ENCODE peak calls at places on chromosomes 2 and 18, in four cellular contexts. One of them, this sample, is unnamed. For H3K79me1, the result is how much of the 10 kb centered on the place peaks cover.

GRCh38 chr2:206054952-206055351 is 31.0 kb downstream of the INO80D start:
- DNase-seq in neuronal stem cell: no peak
- DNase-seq in IMR-90: no peak
- DNase-seq in H1: no peak
- DNase-seq in this sample: no peak

GRCh38 chr2:18659891-18660290 is 70.5 kb upstream of the NT5C1B start:
- DNase-seq in H1: no peak
- DNase-seq in neuronal stem cell: no peak
- DNase-seq in IMR-90: no peak
- DNase-seq in this sample: no peak

GRCh38 chr2:15889800-15890498 is 50.4 kb upstream of the MYCN start:
- DNase-seq in neuronal stem cell: no peak
- DNase-seq in IMR-90: no peak
- DNase-seq in H1: no peak
- DNase-seq in this sample: no peak

GRCh38 chr18:44935455-44935854 is 254.8 kb downstream of the SETBP1 start:
- DNase-seq in H1: no peak
- DNase-seq in neuronal stem cell: no peak
- DNase-seq in IMR-90: no peak
- DNase-seq in this sample: no peak

GRCh38 chr2:202109139-202109736 is 36.2 kb downstream of the KIAA2012 start:
- DNase-seq in neuronal stem cell: no peak
- DNase-seq in H1: no peak
- DNase-seq in IMR-90: no peak
- DNase-seq in this sample: no peak

GRCh38 chr18:49886891-49887764 is 73.8 kb upstream of the ACAA2 start:
- DNase-seq in IMR-90: no peak
- DNase-seq in H1: no peak
- DNase-seq in neuronal stem cell: no peak
- DNase-seq in this sample: peak

GRCh38 chr2:188668017-188668663 is 306.0 kb upstream of the COL3A1 start:
- DNase-seq in IMR-90: peak
- DNase-seq in H1: no peak
- DNase-seq in neuronal stem cell: no peak
- DNase-seq in this sample: no peak

GRCh38 chr2:105802587-105802986 is 57.9 kb downstream of the NCK2 start:
- DNase-seq in neuronal stem cell: no peak
- DNase-seq in IMR-90: no peak
- DNase-seq in H1: no peak
- DNase-seq in this sample: no peak

GRCh38 chr18:46842583-46842982 is 74.7 kb downstream of the PIAS2 start:
- DNase-seq in H1: no peak
- DNase-seq in neuronal stem cell: no peak
- DNase-seq in IMR-90: no peak
- DNase-seq in this sample: peak

GRCh38 chr18:46849007-46849406 is 68.3 kb downstream of the PIAS2 start:
- DNase-seq in H1: no peak
- DNase-seq in neuronal stem cell: no peak
- DNase-seq in IMR-90: no peak
- DNase-seq in this sample: no peak

DNA sequence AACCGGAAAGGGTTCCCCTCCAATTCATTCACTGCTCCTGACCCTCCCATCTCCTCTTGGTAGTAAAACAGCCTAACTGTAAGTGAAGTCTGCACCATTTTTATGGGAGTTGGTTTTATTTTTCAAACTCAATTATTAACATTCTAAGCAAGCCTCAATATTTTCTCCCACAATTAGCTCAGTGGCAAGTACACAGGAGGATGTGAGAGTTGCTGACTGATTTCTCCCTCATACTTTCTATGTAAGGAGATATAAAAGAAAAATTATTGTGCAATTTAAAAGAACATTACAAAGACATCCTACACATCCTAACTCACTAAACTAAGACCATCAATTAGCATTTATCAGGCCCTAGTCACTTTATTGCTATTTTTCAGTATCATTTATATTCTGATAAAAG is 73.9 kb downstream of the PIAS2 start:
- DNase-seq in IMR-90: no peak
- DNase-seq in H1: no peak
- DNase-seq in neuronal stem cell: no peak
- DNase-seq in this sample: no peak
- H3K79me1 ChIP-seq in IMR-90: under half
- H3K79me1 ChIP-seq in H1: under half
- H3K79me1 ChIP-seq in neuronal stem cell: under half
- H3K79me1 ChIP-seq in this sample: under half

GRCh38 chr2:119245841-119246230 is 22.2 kb downstream of the STEAP3 start:
- DNase-seq in neuronal stem cell: no peak
- DNase-seq in IMR-90: no peak
- DNase-seq in H1: no peak
- DNase-seq in this sample: no peak
- H3K79me1 ChIP-seq in neuronal stem cell: under half
- H3K79me1 ChIP-seq in IMR-90: under half
- H3K79me1 ChIP-seq in H1: under half
- H3K79me1 ChIP-seq in this sample: under half

GRCh38 chr2:117056376-117056748 is 758.1 kb upstream of the DDX18 start:
- DNase-seq in neuronal stem cell: no peak
- DNase-seq in H1: no peak
- DNase-seq in IMR-90: no peak
- DNase-seq in this sample: peak

GRCh38 chr2:117058366-117058765 is 756.1 kb upstream of the DDX18 start:
- DNase-seq in IMR-90: no peak
- DNase-seq in neuronal stem cell: no peak
- DNase-seq in H1: no peak
- DNase-seq in this sample: no peak

GRCh38 chr2:117057021-117057420 is 757.5 kb upstream of the DDX18 start:
- DNase-seq in IMR-90: no peak
- DNase-seq in neuronal stem cell: no peak
- DNase-seq in H1: no peak
- DNase-seq in this sample: peak

GRCh38 chr2:117055499-117056375 is 758.8 kb upstream of the DDX18 start:
- DNase-seq in IMR-90: no peak
- DNase-seq in H1: no peak
- DNase-seq in neuronal stem cell: no peak
- DNase-seq in this sample: no peak
- H3K79me1 ChIP-seq in IMR-90: under half
- H3K79me1 ChIP-seq in H1: under half
- H3K79me1 ChIP-seq in neuronal stem cell: under half
- H3K79me1 ChIP-seq in this sample: under half

GRCh38 chr2:235554385-235554784 is 60.5 kb downstream of the AGAP1 start:
- DNase-seq in neuronal stem cell: no peak
- DNase-seq in IMR-90: no peak
- DNase-seq in H1: no peak
- DNase-seq in this sample: no peak
- H3K79me1 ChIP-seq in neuronal stem cell: under half
- H3K79me1 ChIP-seq in IMR-90: under half
- H3K79me1 ChIP-seq in H1: under half
- H3K79me1 ChIP-seq in this sample: under half

GRCh38 chr2:3289971-3290370 is 87.6 kb downstream of the EIPR1 start:
- DNase-seq in IMR-90: no peak
- DNase-seq in H1: no peak
- DNase-seq in neuronal stem cell: no peak
- DNase-seq in this sample: no peak
- H3K79me1 ChIP-seq in IMR-90: under half
- H3K79me1 ChIP-seq in H1: under half
- H3K79me1 ChIP-seq in neuronal stem cell: under half
- H3K79me1 ChIP-seq in this sample: under half

GRCh38 chr18:48613589-48613988 is 74.8 kb downstream of the CTIF start:
- DNase-seq in H1: no peak
- DNase-seq in IMR-90: peak
- DNase-seq in neuronal stem cell: no peak
- DNase-seq in this sample: no peak

GRCh38 chr18:48611196-48611595 is 72.4 kb downstream of the CTIF start:
- DNase-seq in H1: no peak
- DNase-seq in IMR-90: no peak
- DNase-seq in neuronal stem cell: no peak
- DNase-seq in this sample: no peak

GRCh38 chr18:48612917-48613316 is 74.1 kb downstream of the CTIF start:
- DNase-seq in IMR-90: no peak
- DNase-seq in H1: no peak
- DNase-seq in neuronal stem cell: no peak
- DNase-seq in this sample: no peak

GRCh38 chr18:48611785-48612480 is 73.1 kb downstream of the CTIF start:
- DNase-seq in neuronal stem cell: no peak
- DNase-seq in IMR-90: no peak
- DNase-seq in H1: no peak
- DNase-seq in this sample: no peak

GRCh38 chr18:48612511-48612910 is 73.7 kb downstream of the CTIF start:
- DNase-seq in neuronal stem cell: no peak
- DNase-seq in IMR-90: no peak
- DNase-seq in H1: no peak
- DNase-seq in this sample: no peak
- H3K79me1 ChIP-seq in neuronal stem cell: under half
- H3K79me1 ChIP-seq in IMR-90: under half
- H3K79me1 ChIP-seq in H1: under half
- H3K79me1 ChIP-seq in this sample: under half